ENCODE peak calls at places on chromosomes 5 and 9, in ten cellular contexts. S is SK-N-SH, M is upper lobe of right lung, J is heart left ventricle, L is breast epithelium, O is astrocyte, P is body of pancreas, C is prostate gland, Y is suprapubic skin, B is esophagus squamous epithelium. N is an unnamed sample.
A peak's percentile ranks its signal among the peaks of the same experiment; 100 is the strongest.

GRCh38 chr5:11234501-11234911 is 473.5 kb upstream of the DAP start:
- DNase-seq in S (no peak), M (no peak), J (no peak), L (no peak), O (no peak), P (no peak), C (no peak), Y (no peak), B (no peak), N (no peak)

GRCh38 chr5:71703941-71704340 is 15.1 kb upstream of the CARTPT start:
- DNase-seq in S (no peak), M (no peak), J (no peak), L (no peak), O (no peak), P (no peak), C (no peak), Y (no peak), B (no peak), N (no peak)

GRCh38 chr5:140349244-140349643 is 2.8 kb upstream of the HBEGF start:
- DNase-seq in S (no peak), M (no peak), J (no peak), L (no peak), O (no peak), P (no peak), C (no peak), Y (no peak), B (no peak), N (no peak)

GRCh38 chr9:111429175-111429574 is 55.0 kb downstream of the ECPAS start:
- DNase-seq in S (no peak), M (no peak), J (no peak), L (no peak), O (peak; percentile 23), P (no peak), C (no peak), Y (no peak), B (no peak), N (no peak)

GRCh38 chr5:31632460-31632859 is 6.5 kb upstream of the PDZD2 start:
- DNase-seq in S (no peak), M (no peak), J (no peak), L (no peak), O (no peak), P (no peak), C (no peak), Y (no peak), B (no peak), N (no peak)

GRCh38 chr5:138468966-138469539 is 3.8 kb downstream of the EGR1 start:
- DNase-seq in S (no peak), M (no peak), J (no peak), L (no peak), O (peak; percentile 61), P (no peak), C (no peak), Y (no peak), B (no peak), N (no peak)

GRCh38 chr5:132090107-132090506 is 16.5 kb downstream of the CSF2 start:
- DNase-seq in S (no peak), M (no peak), J (no peak), L (no peak), O (peak; percentile 92), P (no peak), C (no peak), Y (no peak), B (no peak), N (no peak)

GRCh38 chr9:103904242-103904641 is 189.9 kb upstream of the SMC2 start:
- DNase-seq in S (no peak), M (no peak), J (no peak), L (no peak), O (no peak), P (no peak), C (no peak), Y (no peak), B (no peak), N (no peak)

GRCh38 chr9:129415954-129416651 is 204.8 kb downstream of the C9orf50 start:
- DNase-seq in S (no peak), M (no peak), J (peak; percentile 61), L (no peak), O (no peak), P (no peak), C (no peak), Y (peak; percentile 65), B (no peak), N (no peak)

GRCh38 chr9:34376596-34377401 is at the start of gene MYORG:
- DNase-seq in S (peak; percentile 98), M (peak; percentile 99), J (peak; percentile 95), L (peak; percentile 90), O (peak; percentile 71), P (peak; percentile 99), C (peak; percentile 93), Y (peak; percentile 94), B (peak; percentile 89), N (peak; percentile 98)

GRCh38 chr9:87818308-87818707 is 64.4 kb upstream of the SPATA31E1 start:
- DNase-seq in S (no peak), M (no peak), J (no peak), L (no peak), O (no peak), P (no peak), C (no peak), Y (no peak), B (no peak), N (no peak)

GRCh38 chr5:132410451-132411381 is 41.2 kb downstream of the SLC22A5 start:
- DNase-seq in S (peak; percentile 95), M (peak; percentile 93), J (peak; percentile 91), L (no peak), O (peak; percentile 68), P (peak; percentile 90), C (peak; percentile 64), Y (peak; percentile 87), B (no peak), N (peak; percentile 90)

DNA sequence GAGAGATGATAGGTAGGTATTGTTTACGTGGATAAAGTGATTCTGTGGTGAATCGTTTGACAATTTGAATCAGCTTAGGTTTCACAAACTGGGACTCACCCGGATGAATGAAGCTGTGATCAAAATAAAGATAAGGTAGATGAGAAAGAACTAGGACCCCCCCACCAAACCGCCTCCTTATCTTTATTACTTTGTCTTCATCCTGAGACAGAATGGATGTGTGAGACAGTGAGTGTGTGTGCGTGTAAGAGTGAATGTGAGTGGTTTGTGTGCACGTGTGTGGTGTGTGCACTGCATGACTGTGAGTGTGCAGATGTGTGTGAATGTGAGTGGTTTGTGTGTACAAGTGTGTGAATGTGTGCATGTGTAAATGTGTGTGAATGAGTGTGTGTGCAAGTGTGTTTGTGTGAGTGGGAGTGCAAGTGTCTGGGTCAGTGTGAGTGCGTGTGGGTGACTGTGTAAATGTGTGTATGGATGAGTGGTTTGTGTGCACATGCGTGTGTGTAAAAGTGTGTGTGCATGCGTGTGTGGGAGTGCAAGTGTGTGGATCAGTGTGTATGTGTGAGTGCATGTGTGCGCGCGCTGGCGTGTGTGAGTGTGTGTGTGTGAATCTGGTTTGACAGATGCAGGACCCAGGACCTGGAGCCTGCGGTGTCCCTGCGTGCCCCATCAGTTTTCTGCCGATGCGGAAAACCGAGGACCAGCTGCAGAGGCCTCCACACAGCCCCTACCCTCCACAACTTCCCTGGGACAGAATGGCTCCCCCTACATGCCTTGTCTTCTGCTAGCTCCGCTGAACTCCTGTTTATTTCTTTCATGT is 11.4 kb upstream of the ENG start:
- DNase-seq in S (no peak), M (no peak), J (no peak), L (no peak), O (no peak), P (no peak), C (no peak), Y (no peak), B (no peak), N (no peak)
- TF ChIP-seq CTCF in S (no peak), M (no peak), J (no peak), L (no peak), O (no peak), P (no peak), C (no peak), Y (no peak), B (no peak), N (no peak)

GRCh38 chr9:19936598-19936997 is 147.8 kb upstream of the SLC24A2 start:
- DNase-seq in S (no peak), M (no peak), J (no peak), L (no peak), O (no peak), P (no peak), C (no peak), Y (no peak), B (no peak), N (no peak)

GRCh38 chr9:19935422-19935821 is 146.6 kb upstream of the SLC24A2 start:
- DNase-seq in S (no peak), M (no peak), J (no peak), L (no peak), O (no peak), P (no peak), C (no peak), Y (no peak), B (no peak), N (no peak)

GRCh38 chr9:19937121-19937520 is 148.3 kb upstream of the SLC24A2 start:
- DNase-seq in S (no peak), M (no peak), J (no peak), L (no peak), O (no peak), P (no peak), C (no peak), Y (no peak), B (no peak), N (no peak)

GRCh38 chr9:19931066-19931465 is 142.2 kb upstream of the SLC24A2 start:
- DNase-seq in S (no peak), M (no peak), J (no peak), L (no peak), O (no peak), P (no peak), C (no peak), Y (no peak), B (no peak), N (no peak)

DNA sequence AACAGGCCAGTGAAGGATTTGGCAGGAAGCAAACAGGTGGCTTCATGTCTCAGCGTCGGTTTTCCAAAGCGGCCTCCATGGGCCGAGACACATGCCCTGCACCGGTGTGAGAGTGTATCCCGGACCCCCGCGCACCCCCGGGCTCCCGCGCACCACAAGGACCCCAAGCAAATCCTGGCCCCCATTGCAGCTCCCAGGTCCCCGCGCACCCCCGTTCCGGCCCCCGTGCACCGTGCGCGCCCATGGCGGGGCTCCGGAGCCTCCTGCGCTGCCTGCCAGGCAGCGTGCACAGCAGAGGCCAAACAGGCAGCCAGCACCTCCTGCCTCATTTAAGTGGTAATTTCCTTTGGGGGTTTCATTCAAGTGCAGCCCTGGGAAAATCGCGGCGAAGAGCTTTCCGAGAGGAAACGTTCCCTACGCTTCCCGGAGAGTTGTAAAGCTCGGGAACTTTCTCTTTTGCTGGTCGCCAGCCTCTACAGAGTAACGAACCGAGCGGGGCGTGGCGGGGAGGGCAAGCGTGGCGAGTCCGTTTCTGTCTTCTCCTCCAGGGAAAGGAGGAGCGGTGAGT is 145.5 kb upstream of the SLC24A2 start:
- DNase-seq in S (no peak), M (no peak), J (peak; percentile 60), L (no peak), O (peak; percentile 23), P (peak; percentile 14), C (no peak), Y (peak; percentile 67), B (no peak), N (no peak)
- H3K4me3 ChIP-seq in S (no peak overlapping the region), M (peak overlapping the region; percentile 55), J (peak overlapping the region; percentile 64), L (peak overlapping the region; percentile 49), O (peak overlapping the region; percentile 60), P (peak overlapping the region; percentile 15), C (peak overlapping the region; percentile 18), Y (peak overlapping the region; percentile 55), B (peak overlapping the region; percentile 32), N (peak overlapping the region; percentile 49)

GRCh38 chr5:35813456-35813855 is 43.2 kb upstream of the IL7R start:
- DNase-seq in S (no peak), M (no peak), J (no peak), L (no peak), O (no peak), P (no peak), C (no peak), Y (no peak), B (no peak), N (no peak)
- H3K27me3 ChIP-seq in S (no peaks in the 10 kb centered on the region), M (no peaks in the 10 kb centered on the region), J (no peaks in the 10 kb centered on the region), L (no peaks in the 10 kb centered on the region), O (no peaks in the 10 kb centered on the region), P (no peaks in the 10 kb centered on the region), C (no peaks in the 10 kb centered on the region), Y (no peaks in the 10 kb centered on the region), B (no peaks in the 10 kb centered on the region), N (no peaks in the 10 kb centered on the region)

GRCh38 chr5:136025900-136026299 is 2.9 kb upstream of the TGFBI start:
- DNase-seq in S (no peak), M (no peak), J (no peak), L (no peak), O (no peak), P (no peak), C (no peak), Y (no peak), B (no peak), N (no peak)
- TF ChIP-seq CTCF in S (no peak), M (no peak), J (no peak), L (no peak), O (no peak), P (no peak), C (no peak), Y (no peak), B (no peak), N (no peak)